ENCODE peak calls at places on chromosomes 3 and 15, in five cellular contexts. N is nephron progenitor cell; I is anterior cingulate cortex; G is activated CD4-positive, alpha-beta memory T cell treated with anti-CD3 and anti-CD28 coated beads for 36 hours; L is choroid plexus epithelial cell. X is an unnamed sample.
A peak's percentile ranks its signal among the peaks of the same experiment; 100 is the strongest.

GRCh38 chr3:196207833-196208607 is 3.2 kb downstream of the ZDHHC19 start:
- DNase-seq in N (peak; percentile 64), I (no peak), G (peak; percentile 90), L (peak; percentile 35), X (peak; percentile 26)

GRCh38 chr3:146337991-146338390 is 87.1 kb upstream of the PLSCR4 start:
- DNase-seq in N (no peak), I (no peak), G (no peak), L (peak; percentile 19), X (no peak)

GRCh38 chr15:69661871-69662667 is 209.5 kb downstream of the RPLP1 start:
- DNase-seq in N (no peak), I (no peak), G (no peak), L (no peak), X (no peak)

GRCh38 chr3:57512174-57512573 is 32.0 kb downstream of the DNAH12 start:
- DNase-seq in N (no peak), I (no peak), G (no peak), L (peak; percentile 42), X (peak; percentile 18)

GRCh38 chr3:188037116-188037718 is 116.7 kb upstream of the LPP start:
- DNase-seq in N (peak; percentile 15), I (no peak), G (no peak), L (peak; percentile 70), X (peak; percentile 58)

GRCh38 chr3:7682822-7683229 is 818.8 kb upstream of the LMCD1 start:
- DNase-seq in N (no peak), I (no peak), G (no peak), L (peak; percentile 93), X (peak; percentile 75)

GRCh38 chr15:42507514-42507913 is 12.1 kb downstream of the SNAP23 start:
- DNase-seq in N (no peak), I (no peak), G (no peak), L (no peak), X (no peak)

GRCh38 chr3:154122096-154122911 is 1.1 kb downstream of the ARHGEF26 start:
- DNase-seq in N (peak; percentile 41), I (no peak), G (peak; percentile 16), L (peak; percentile 13), X (no peak)

GRCh38 chr3:179234244-179234643 is 16.7 kb downstream of the KCNMB3 start:
- DNase-seq in N (no peak), I (no peak), G (no peak), L (peak; percentile 68), X (peak; percentile 59)

GRCh38 chr3:18302517-18302916 is 122.6 kb downstream of the SATB1 start:
- DNase-seq in N (no peak), I (no peak), G (no peak), L (peak; percentile 3), X (peak; percentile 52)

GRCh38 chr3:185744997-185745843 is 79.6 kb downstream of the IGF2BP2 start:
- DNase-seq in N (peak; percentile 34), I (no peak), G (no peak), L (peak; percentile 86), X (peak; percentile 74)

GRCh38 chr3:190338717-190339116 is 16.5 kb upstream of the CLDN1 start:
- DNase-seq in N (no peak), I (no peak), G (no peak), L (no peak), X (no peak)